ENCODE peak calls at places on chromosomes 12 and 14, in ten cellular contexts. One of them, this sample, is unnamed.

GRCh38 chr12:6946033-6946919 is 2.5 kb downstream of the C12orf57 start:
- DNase-seq in activated CD4-positive, CD25-positive, alpha-beta regulatory T cell treated with anti-CD3 and anti-CD28 coated beads, Interleukin-2, amount 50 U/mL, for 72 hours: peak; percentile 62
- DNase-seq in neural progenitor cell: peak; percentile 82
- DNase-seq in KBM-7: peak; percentile 80
- DNase-seq in pulmonary artery endothelial cell: no peak
- DNase-seq in OCI-M1: no peak
- DNase-seq in stimulated activated CD4-positive, alpha-beta T cell treated with anti-CD3 and anti-CD28 coated beads, Interleukin-4, amount 100 ng/mL, for 4 hours: peak; percentile 47
- DNase-seq in non-pigmented ciliary epithelial cell: no peak
- DNase-seq in effector memory CD8-positive, alpha-beta T cell: peak; percentile 54
- DNase-seq in cortex of kidney: peak; percentile 83
- DNase-seq in this sample: no peak

GRCh38 chr14:99735189-99736135 is 51.4 kb downstream of the CYP46A1 start:
- DNase-seq in activated CD4-positive, CD25-positive, alpha-beta regulatory T cell treated with anti-CD3 and anti-CD28 coated beads, Interleukin-2, amount 50 U/mL, for 72 hours: no peak
- DNase-seq in neural progenitor cell: no peak
- DNase-seq in KBM-7: no peak
- DNase-seq in pulmonary artery endothelial cell: no peak
- DNase-seq in OCI-M1: no peak
- DNase-seq in stimulated activated CD4-positive, alpha-beta T cell treated with anti-CD3 and anti-CD28 coated beads, Interleukin-4, amount 100 ng/mL, for 4 hours: no peak
- DNase-seq in non-pigmented ciliary epithelial cell: no peak
- DNase-seq in effector memory CD8-positive, alpha-beta T cell: no peak
- DNase-seq in cortex of kidney: no peak
- DNase-seq in this sample: no peak

GRCh38 chr12:17169726-17170471 is 563.9 kb upstream of the LMO3 start:
- DNase-seq in activated CD4-positive, CD25-positive, alpha-beta regulatory T cell treated with anti-CD3 and anti-CD28 coated beads, Interleukin-2, amount 50 U/mL, for 72 hours: no peak
- DNase-seq in neural progenitor cell: peak; percentile 2
- DNase-seq in KBM-7: no peak
- DNase-seq in pulmonary artery endothelial cell: no peak
- DNase-seq in OCI-M1: peak; percentile 37
- DNase-seq in stimulated activated CD4-positive, alpha-beta T cell treated with anti-CD3 and anti-CD28 coated beads, Interleukin-4, amount 100 ng/mL, for 4 hours: no peak
- DNase-seq in non-pigmented ciliary epithelial cell: no peak
- DNase-seq in effector memory CD8-positive, alpha-beta T cell: no peak
- DNase-seq in cortex of kidney: no peak
- DNase-seq in this sample: no peak

GRCh38 chr12:109740694-109741245 is 27.1 kb downstream of the FAM222A start:
- DNase-seq in activated CD4-positive, CD25-positive, alpha-beta regulatory T cell treated with anti-CD3 and anti-CD28 coated beads, Interleukin-2, amount 50 U/mL, for 72 hours: no peak
- DNase-seq in neural progenitor cell: no peak
- DNase-seq in KBM-7: no peak
- DNase-seq in pulmonary artery endothelial cell: no peak
- DNase-seq in OCI-M1: no peak
- DNase-seq in stimulated activated CD4-positive, alpha-beta T cell treated with anti-CD3 and anti-CD28 coated beads, Interleukin-4, amount 100 ng/mL, for 4 hours: no peak
- DNase-seq in non-pigmented ciliary epithelial cell: no peak
- DNase-seq in effector memory CD8-positive, alpha-beta T cell: no peak
- DNase-seq in cortex of kidney: no peak
- DNase-seq in this sample: no peak

GRCh38 chr12:65496617-65497016 is 218.1 kb downstream of the MSRB3 start:
- DNase-seq in activated CD4-positive, CD25-positive, alpha-beta regulatory T cell treated with anti-CD3 and anti-CD28 coated beads, Interleukin-2, amount 50 U/mL, for 72 hours: no peak
- DNase-seq in neural progenitor cell: no peak
- DNase-seq in KBM-7: no peak
- DNase-seq in pulmonary artery endothelial cell: no peak
- DNase-seq in OCI-M1: peak; percentile 35
- DNase-seq in stimulated activated CD4-positive, alpha-beta T cell treated with anti-CD3 and anti-CD28 coated beads, Interleukin-4, amount 100 ng/mL, for 4 hours: no peak
- DNase-seq in non-pigmented ciliary epithelial cell: no peak
- DNase-seq in effector memory CD8-positive, alpha-beta T cell: no peak
- DNase-seq in cortex of kidney: no peak
- DNase-seq in this sample: no peak

GRCh38 chr12:45644521-45644920 is 85.0 kb upstream of the ARID2 start:
- DNase-seq in activated CD4-positive, CD25-positive, alpha-beta regulatory T cell treated with anti-CD3 and anti-CD28 coated beads, Interleukin-2, amount 50 U/mL, for 72 hours: no peak
- DNase-seq in neural progenitor cell: no peak
- DNase-seq in KBM-7: peak; percentile 88
- DNase-seq in pulmonary artery endothelial cell: peak; percentile 24
- DNase-seq in OCI-M1: peak; percentile 67
- DNase-seq in stimulated activated CD4-positive, alpha-beta T cell treated with anti-CD3 and anti-CD28 coated beads, Interleukin-4, amount 100 ng/mL, for 4 hours: no peak
- DNase-seq in non-pigmented ciliary epithelial cell: no peak
- DNase-seq in effector memory CD8-positive, alpha-beta T cell: no peak
- DNase-seq in cortex of kidney: no peak
- DNase-seq in this sample: no peak

GRCh38 chr12:56840922-56841321 is 77.8 kb downstream of the HSD17B6 start:
- DNase-seq in activated CD4-positive, CD25-positive, alpha-beta regulatory T cell treated with anti-CD3 and anti-CD28 coated beads, Interleukin-2, amount 50 U/mL, for 72 hours: no peak
- DNase-seq in neural progenitor cell: no peak
- DNase-seq in KBM-7: no peak
- DNase-seq in pulmonary artery endothelial cell: no peak
- DNase-seq in OCI-M1: no peak
- DNase-seq in stimulated activated CD4-positive, alpha-beta T cell treated with anti-CD3 and anti-CD28 coated beads, Interleukin-4, amount 100 ng/mL, for 4 hours: no peak
- DNase-seq in non-pigmented ciliary epithelial cell: no peak
- DNase-seq in effector memory CD8-positive, alpha-beta T cell: no peak
- DNase-seq in cortex of kidney: no peak
- DNase-seq in this sample: no peak

GRCh38 chr14:64768401-64769095 is 64.3 kb downstream of the PLEKHG3 start:
- DNase-seq in activated CD4-positive, CD25-positive, alpha-beta regulatory T cell treated with anti-CD3 and anti-CD28 coated beads, Interleukin-2, amount 50 U/mL, for 72 hours: no peak
- DNase-seq in neural progenitor cell: peak; percentile 20
- DNase-seq in KBM-7: no peak
- DNase-seq in pulmonary artery endothelial cell: no peak
- DNase-seq in OCI-M1: no peak
- DNase-seq in stimulated activated CD4-positive, alpha-beta T cell treated with anti-CD3 and anti-CD28 coated beads, Interleukin-4, amount 100 ng/mL, for 4 hours: no peak
- DNase-seq in non-pigmented ciliary epithelial cell: no peak
- DNase-seq in effector memory CD8-positive, alpha-beta T cell: no peak
- DNase-seq in cortex of kidney: no peak
- DNase-seq in this sample: no peak

GRCh38 chr14:73381379-73382013 is 76.8 kb downstream of the NUMB start:
- DNase-seq in activated CD4-positive, CD25-positive, alpha-beta regulatory T cell treated with anti-CD3 and anti-CD28 coated beads, Interleukin-2, amount 50 U/mL, for 72 hours: no peak
- DNase-seq in neural progenitor cell: no peak
- DNase-seq in KBM-7: peak; percentile 29
- DNase-seq in pulmonary artery endothelial cell: no peak
- DNase-seq in OCI-M1: peak; percentile 62
- DNase-seq in stimulated activated CD4-positive, alpha-beta T cell treated with anti-CD3 and anti-CD28 coated beads, Interleukin-4, amount 100 ng/mL, for 4 hours: no peak
- DNase-seq in non-pigmented ciliary epithelial cell: no peak
- DNase-seq in effector memory CD8-positive, alpha-beta T cell: no peak
- DNase-seq in cortex of kidney: no peak
- DNase-seq in this sample: no peak

GRCh38 chr12:105083551-105084105 is 630 bp downstream of the ALDH1L2 start:
- DNase-seq in activated CD4-positive, CD25-positive, alpha-beta regulatory T cell treated with anti-CD3 and anti-CD28 coated beads, Interleukin-2, amount 50 U/mL, for 72 hours: no peak
- DNase-seq in neural progenitor cell: peak; percentile 34
- DNase-seq in KBM-7: no peak
- DNase-seq in pulmonary artery endothelial cell: no peak
- DNase-seq in OCI-M1: no peak
- DNase-seq in stimulated activated CD4-positive, alpha-beta T cell treated with anti-CD3 and anti-CD28 coated beads, Interleukin-4, amount 100 ng/mL, for 4 hours: no peak
- DNase-seq in non-pigmented ciliary epithelial cell: no peak
- DNase-seq in effector memory CD8-positive, alpha-beta T cell: no peak
- DNase-seq in cortex of kidney: no peak
- DNase-seq in this sample: peak; percentile 45

GRCh38 chr12:104219908-104220404 is 4.4 kb downstream of the TXNRD1 start:
- DNase-seq in activated CD4-positive, CD25-positive, alpha-beta regulatory T cell treated with anti-CD3 and anti-CD28 coated beads, Interleukin-2, amount 50 U/mL, for 72 hours: peak; percentile 34
- DNase-seq in neural progenitor cell: no peak
- DNase-seq in KBM-7: peak; percentile 79
- DNase-seq in pulmonary artery endothelial cell: peak; percentile 69
- DNase-seq in OCI-M1: peak; percentile 78
- DNase-seq in stimulated activated CD4-positive, alpha-beta T cell treated with anti-CD3 and anti-CD28 coated beads, Interleukin-4, amount 100 ng/mL, for 4 hours: peak; percentile 74
- DNase-seq in non-pigmented ciliary epithelial cell: peak; percentile 47
- DNase-seq in effector memory CD8-positive, alpha-beta T cell: peak; percentile 13
- DNase-seq in cortex of kidney: no peak
- DNase-seq in this sample: no peak